ENCODE peak calls at places on chromosome 20, in four cellular contexts. K, U, H and W are unnamed samples.

GRCh38 chr20:2242678-2243077 is 53.1 kb upstream of the TGM3 start:
- DNase-seq in H (no peak), U (no peak), K (no peak), W (no peak)

GRCh38 chr20:58127731-58128130 is 100.7 kb downstream of the ANKRD60 start:
- DNase-seq in K (peak; percentile 22), H (peak; percentile 72), U (no peak), W (peak; percentile 99)

GRCh38 chr20:31523361-31524283 is 9.4 kb downstream of the HM13 start:
- DNase-seq in U (no peak), K (peak; percentile 23), H (peak; percentile 83), W (no peak)

GRCh38 chr20:11411765-11412164 is 505.9 kb upstream of the BTBD3 start:
- DNase-seq in U (no peak), H (no peak), K (no peak), W (no peak)

GRCh38 chr20:63226020-63226943 is 9.4 kb upstream of the BIRC7 start:
- DNase-seq in K (no peak), H (no peak), U (no peak), W (no peak)

GRCh38 chr20:60053125-60053812 is 95.0 kb downstream of the CDH26 start:
- DNase-seq in K (no peak), U (no peak), H (no peak), W (no peak)

GRCh38 chr20:53609501-53610445 is 16.1 kb upstream of the ZNF217 start:
- DNase-seq in H (peak; percentile 55), K (peak; percentile 63), U (peak; percentile 51), W (no peak)

GRCh38 chr20:53559816-53560215 is 33.8 kb downstream of the ZNF217 start:
- DNase-seq in U (no peak), H (no peak), K (peak; percentile 58), W (no peak)

GRCh38 chr20:22410556-22411130 is 173.7 kb downstream of the FOXA2 start:
- DNase-seq in H (no peak), K (no peak), U (no peak), W (no peak)

GRCh38 chr20:38373231-38373867 is 27.1 kb downstream of the LBP start:
- DNase-seq in H (peak; percentile 36), K (no peak), U (no peak), W (no peak)

GRCh38 chr20:34516874-34517542 is 786 bp downstream of the DYNLRB1 start:
- DNase-seq in K (no peak), H (no peak), U (no peak), W (no peak)

GRCh38 chr20:62406635-62407176 is 379 bp downstream of the CABLES2 start:
- DNase-seq in K (no peak), U (peak; percentile 67), H (no peak), W (no peak)

GRCh38 chr20:16575390-16576140 is 2.3 kb upstream of the KIF16B start:
- DNase-seq in H (no peak), U (no peak), K (no peak), W (no peak)

GRCh38 chr20:63473555-63474449 is 1.3 kb upstream of the KCNQ2 start:
- DNase-seq in K (no peak), H (no peak), U (no peak), W (no peak)

GRCh38 chr20:1900321-1900791 is 5.1 kb downstream of the SIRPA start:
- DNase-seq in U (peak; percentile 36), H (peak; percentile 78), K (peak; percentile 80), W (no peak)

GRCh38 chr20:64268180-64268579 is 12.6 kb downstream of the PCMTD2 start:
- DNase-seq in U (no peak), H (no peak), K (no peak), W (no peak)

GRCh38 chr20:32975698-32976674 is 28.2 kb downstream of the SUN5 start:
- DNase-seq in H (no peak), K (no peak), U (no peak), W (no peak)

GRCh38 chr20:63497946-63498935 is 642 bp downstream of the EEF1A2 start:
- DNase-seq in H (no peak), K (peak; percentile 36), U (peak; percentile 65), W (no peak)

GRCh38 chr20:40160151-40160550 is 528.9 kb downstream of the MAFB start:
- DNase-seq in H (peak; percentile 75), K (peak; percentile 23), U (peak; percentile 20), W (peak; percentile 2)

GRCh38 chr20:53794529-53795115 is 201.0 kb upstream of the ZNF217 start:
- DNase-seq in K (peak; percentile 47), U (no peak), H (no peak), W (no peak)

GRCh38 chr20:62535964-62536363 is 60.2 kb upstream of the GATA5 start:
- DNase-seq in H (no peak), K (no peak), U (no peak), W (no peak)

GRCh38 chr20:53829706-53830521 is 236.3 kb upstream of the ZNF217 start:
- DNase-seq in K (peak; percentile 51), H (peak; percentile 65), U (no peak), W (no peak)

GRCh38 chr20:53623454-53624206 is 30.0 kb upstream of the ZNF217 start:
- DNase-seq in H (peak; percentile 85), U (peak; percentile 65), K (peak; percentile 77), W (no peak)

GRCh38 chr20:15867899-15868298 is 705.3 kb downstream of the KIF16B start:
- DNase-seq in U (no peak), H (no peak), K (no peak), W (no peak)

GRCh38 chr20:63309261-63310071 is 16.5 kb downstream of the COL20A1 start:
- DNase-seq in U (peak; percentile 77), H (peak; percentile 19), K (peak; percentile 24), W (no peak)

GRCh38 chr20:32885201-32885600 is 26.5 kb downstream of the EFCAB8 start:
- DNase-seq in U (no peak), H (no peak), K (no peak), W (no peak)

GRCh38 chr20:48583801-48584200 is 244.0 kb downstream of the PREX1 start:
- DNase-seq in H (no peak), K (no peak), U (no peak), W (no peak)

GRCh38 chr20:40293740-40294139 is 395.3 kb downstream of the MAFB start:
- DNase-seq in H (peak; percentile 79), K (no peak), U (no peak), W (no peak)

GRCh38 chr20:62475027-62475818 is 572 bp downstream of the GATA5 start:
- DNase-seq in U (no peak), H (no peak), K (no peak), W (no peak)

GRCh38 chr20:2626853-2627541 is 25.4 kb upstream of the NOP56 start:
- DNase-seq in H (peak; percentile 14), K (peak; percentile 51), U (no peak), W (peak; percentile 78)

DNA sequence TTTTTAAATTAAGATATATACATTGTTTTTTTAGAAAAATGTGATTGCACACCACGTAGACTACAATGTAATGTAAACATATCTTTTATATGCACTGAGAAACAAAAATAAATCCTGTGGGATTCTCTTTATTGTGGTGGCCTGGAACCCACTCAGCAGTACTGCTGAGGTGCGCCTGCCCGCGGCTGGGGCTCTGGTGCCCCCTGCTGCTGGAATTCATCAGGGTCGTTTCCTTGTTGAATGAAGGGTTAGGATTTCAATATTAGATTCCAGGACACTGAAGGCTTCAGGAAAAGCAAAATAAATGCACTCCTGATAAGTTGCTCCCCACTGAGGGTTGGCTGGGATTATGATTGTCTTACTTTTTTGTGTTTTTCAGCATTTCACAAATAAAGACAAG is 175.8 kb upstream of the GGTLC1 start:
- DNase-seq in H (peak; percentile 45), K (no peak), U (peak; percentile 16), W (no peak)
- H3K9me1 ChIP-seq in H (no peaks in the 10 kb centered on the region), K (no peaks in the 10 kb centered on the region), U (no peaks in the 10 kb centered on the region), W (no peaks in the 10 kb centered on the region)

DNA sequence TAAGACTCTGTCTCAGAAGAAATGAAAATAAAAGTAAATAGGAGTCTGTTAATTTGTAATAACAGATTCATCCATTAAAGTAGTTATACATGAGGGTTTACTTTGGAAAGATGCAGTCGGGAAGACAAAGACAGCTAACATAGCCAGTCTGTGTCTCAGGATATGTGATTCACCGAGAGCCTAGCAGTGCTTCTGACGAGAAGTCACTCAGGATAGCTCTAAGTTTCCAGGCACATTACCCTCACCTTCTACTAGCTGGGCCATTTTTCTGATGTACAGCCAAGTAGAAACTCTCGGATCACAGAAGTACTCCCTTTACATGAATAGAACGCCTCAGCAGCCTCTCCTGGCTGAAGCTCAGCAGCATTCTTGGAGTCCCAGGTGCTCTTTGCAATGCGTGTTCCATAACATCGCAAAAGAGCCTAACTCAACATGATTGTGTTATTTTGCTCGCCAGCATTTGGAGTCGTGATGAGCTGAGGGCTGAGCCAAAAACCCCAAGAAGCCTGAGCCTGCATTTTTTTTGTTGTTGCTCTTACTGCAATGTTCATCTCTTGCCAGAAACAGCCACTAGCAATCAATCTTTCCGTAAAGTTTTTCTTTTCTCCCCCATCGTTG is 22.4 kb upstream of the TASP1 start:
- DNase-seq in K (no peak), H (no peak), U (no peak), W (no peak)
- H3K9me1 ChIP-seq in K (no peaks in the 10 kb centered on the region), H (no peaks in the 10 kb centered on the region), U (no peaks in the 10 kb centered on the region), W (no peaks in the 10 kb centered on the region)

GRCh38 chr20:47030271-47030810 is 135.7 kb downstream of the EYA2 start:
- DNase-seq in U (no peak), H (no peak), K (no peak), W (no peak)
- H3K9me1 ChIP-seq in U (no peaks in the 10 kb centered on the region), H (no peaks in the 10 kb centered on the region), K (no peaks in the 10 kb centered on the region), W (no peaks in the 10 kb centered on the region)

DNA sequence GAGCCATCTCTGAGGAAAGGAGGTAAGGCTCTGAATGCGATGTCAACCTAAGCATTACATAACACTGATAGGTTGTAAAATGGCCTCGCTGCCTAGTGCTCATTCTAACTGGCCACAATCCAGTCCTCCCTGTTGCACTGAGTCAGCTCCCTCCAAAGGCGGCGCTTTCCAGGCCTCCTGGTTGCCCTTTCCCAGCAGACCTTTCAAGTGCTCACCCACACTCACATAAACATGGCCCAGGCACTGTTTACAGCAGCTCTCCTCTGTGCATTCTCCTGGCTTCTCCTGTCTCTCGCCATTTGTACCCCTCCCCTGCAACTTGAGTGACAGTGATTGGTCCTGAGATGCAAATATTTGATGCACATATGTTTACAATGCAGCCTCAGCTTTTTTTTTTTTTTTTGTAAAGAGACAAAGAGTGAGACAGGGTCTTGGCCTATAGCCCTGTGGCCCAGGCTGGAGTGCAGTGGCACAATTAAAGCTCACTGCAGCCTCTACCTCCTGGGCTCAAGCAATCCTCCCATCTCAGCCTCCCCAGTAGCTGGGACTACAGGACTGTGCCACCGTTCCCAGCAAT is 36.8 kb upstream of the PRND start:
- DNase-seq in U (no peak), K (peak; percentile 84), H (no peak), W (no peak)
- H3K9me1 ChIP-seq in U (no peaks in the 10 kb centered on the region), K (peaks cover 7% of the 10 kb centered on the region), H (no peaks in the 10 kb centered on the region), W (no peaks in the 10 kb centered on the region)

GRCh38 chr20:51494241-51495110 is 48.0 kb downstream of the NFATC2 start:
- DNase-seq in K (no peak), H (no peak), U (no peak), W (no peak)

GRCh38 chr20:51491393-51491792 is 51.1 kb downstream of the NFATC2 start:
- DNase-seq in U (no peak), K (no peak), H (no peak), W (no peak)

GRCh38 chr20:51492167-51493092 is 50.1 kb downstream of the NFATC2 start:
- DNase-seq in U (peak; percentile 82), K (no peak), H (peak; percentile 92), W (no peak)

GRCh38 chr20:51495921-51496545 is 46.5 kb downstream of the NFATC2 start:
- DNase-seq in H (no peak), U (no peak), K (no peak), W (no peak)

DNA sequence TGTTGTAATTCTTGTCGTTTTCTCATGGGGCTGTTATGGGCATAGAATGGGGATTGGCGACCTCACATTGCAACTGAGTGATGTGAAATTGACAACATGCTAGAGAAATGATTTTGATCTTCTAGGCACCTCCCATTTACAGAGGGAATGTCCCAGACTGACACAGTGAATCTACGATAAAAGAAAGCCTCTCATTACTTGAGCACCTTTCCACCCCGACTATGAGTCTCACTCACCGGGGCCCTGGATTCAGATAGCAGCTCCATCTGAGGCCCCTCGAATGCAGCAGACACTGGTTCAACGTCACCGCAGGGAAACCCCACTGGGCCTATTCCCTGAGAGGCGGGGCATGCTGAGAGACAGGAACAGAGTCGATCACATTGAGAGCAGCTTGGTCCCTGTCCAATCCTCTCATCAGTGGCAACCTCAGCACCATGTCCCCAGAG is 49.1 kb downstream of the NFATC2 start:
- DNase-seq in H (no peak), U (peak; percentile 45), K (no peak), W (no peak)
- H3K9me1 ChIP-seq in H (no peaks in the 10 kb centered on the region), U (peaks cover 5% of the 10 kb centered on the region), K (peaks cover 11% of the 10 kb centered on the region), W (no peaks in the 10 kb centered on the region)